ENCODE peak calls at places on chromosomes 4 and X, in nine cellular contexts. Q is GM20000, E is left lung, X is nephron progenitor cell, G is progenitor cell of endocrine pancreas, R is GM13977, C is MCF 10A, O is GM23338, W is HFF-Myc. L is an unnamed sample.

GRCh38 chr4:150986085-150986484 is 29.0 kb downstream of the LRBA start:
- DNase-seq in Q (no peak), E (no peak), X (no peak), G (no peak), R (no peak), C (no peak), O (no peak), W (no peak), L (no peak)

GRCh38 chrX:153925739-153926593 is at the start of gene ARHGAP4:
- DNase-seq in Q (peak), E (peak), X (no peak), G (no peak), R (peak), C (no peak), O (peak), W (no peak), L (no peak)

GRCh38 chr4:7067147-7067522 is 729 bp downstream of the GRPEL1 start:
- DNase-seq in Q (no peak), E (no peak), X (no peak), G (no peak), R (no peak), C (peak), O (no peak), W (no peak), L (no peak)

GRCh38 chr4:94798808-94799207 is 41.1 kb downstream of the BMPR1B start:
- DNase-seq in Q (no peak), E (no peak), X (no peak), G (no peak), R (no peak), C (peak), O (no peak), W (no peak), L (no peak)

GRCh38 chr4:150540959-150541360 is 41.0 kb upstream of the MAB21L2 start:
- DNase-seq in Q (no peak), E (no peak), X (no peak), G (no peak), R (no peak), C (no peak), O (peak), W (no peak), L (no peak)

GRCh38 chr4:168152837-168153500 is 60.6 kb downstream of the ANXA10 start:
- DNase-seq in Q (no peak), E (no peak), X (no peak), G (no peak), R (no peak), C (no peak), O (no peak), W (no peak), L (no peak)

GRCh38 chrX:111098874-111099273 is 2.9 kb downstream of the PAK3 start:
- DNase-seq in Q (peak), E (peak), X (peak), G (peak), R (peak), C (peak), O (peak), W (no peak), L (peak)

GRCh38 chr4:15198070-15198727 is 195.9 kb downstream of the CPEB2 start:
- DNase-seq in Q (no peak), E (no peak), X (no peak), G (no peak), R (no peak), C (no peak), O (peak), W (no peak), L (no peak)

GRCh38 chrX:2500681-2501151 is at the start of the genes DHRSX and ZBED1:
- DNase-seq in Q (peak), E (peak), X (peak), G (peak), R (peak), C (peak), O (no peak), W (no peak), L (peak)

GRCh38 chrX:82384401-82384800 is 1123.7 kb upstream of the POU3F4 start:
- DNase-seq in Q (no peak), E (no peak), X (no peak), G (no peak), R (no peak), C (peak), O (no peak), W (no peak), L (no peak)

GRCh38 chr4:66294626-66295025 is 624.3 kb upstream of the EPHA5 start:
- DNase-seq in Q (no peak), E (no peak), X (no peak), G (no peak), R (no peak), C (no peak), O (no peak), W (no peak), L (no peak)

GRCh38 chrX:153981771-153982533 is 9.4 kb downstream of the TMEM187 start:
- DNase-seq in Q (no peak), E (peak), X (no peak), G (no peak), R (peak), C (no peak), O (no peak), W (no peak), L (no peak)

GRCh38 chr4:1413221-1413663 is 7.0 kb upstream of the NKX1-1 start:
- DNase-seq in Q (peak), E (no peak), X (no peak), G (no peak), R (no peak), C (no peak), O (no peak), W (no peak), L (no peak)

GRCh38 chr4:25439913-25440477 is 62.9 kb downstream of the ANAPC4 start:
- DNase-seq in Q (peak), E (no peak), X (peak), G (peak), R (peak), C (peak), O (peak), W (peak), L (peak)

GRCh38 chr4:81914623-81915022 is 442.9 kb upstream of the RASGEF1B start:
- DNase-seq in Q (no peak), E (no peak), X (no peak), G (no peak), R (no peak), C (no peak), O (no peak), W (no peak), L (no peak)

GRCh38 chr4:4860381-4860802 is 927 bp downstream of the MSX1 start:
- DNase-seq in Q (peak), E (no peak), X (no peak), G (no peak), R (peak), C (peak), O (no peak), W (no peak), L (no peak)

GRCh38 chr4:4666187-4666586 is 124.3 kb upstream of the STX18 start:
- DNase-seq in Q (no peak), E (no peak), X (no peak), G (no peak), R (no peak), C (no peak), O (peak), W (no peak), L (no peak)

GRCh38 chrX:10986616-10987015 is 124.5 kb upstream of the HCCS start:
- DNase-seq in Q (no peak), E (no peak), X (no peak), G (no peak), R (no peak), C (no peak), O (no peak), W (no peak), L (no peak)

GRCh38 chrX:63417649-63418048 is 66.5 kb upstream of the SPIN4 start:
- DNase-seq in Q (no peak), E (no peak), X (no peak), G (no peak), R (no peak), C (no peak), O (no peak), W (no peak), L (no peak)

GRCh38 chrX:132181364-132181763 is 37.9 kb downstream of the RAP2C start:
- DNase-seq in Q (no peak), E (no peak), X (no peak), G (no peak), R (no peak), C (peak), O (no peak), W (no peak), L (no peak)

GRCh38 chr4:189048119-189048518 is 892.6 kb upstream of the FRG1 start:
- DNase-seq in Q (no peak), E (no peak), X (no peak), G (no peak), R (no peak), C (no peak), O (no peak), W (no peak), L (no peak)

GRCh38 chr4:61938250-61938846 is 738.2 kb downstream of the ADGRL3 start:
- DNase-seq in Q (no peak), E (no peak), X (no peak), G (no peak), R (no peak), C (no peak), O (peak), W (no peak), L (no peak)

GRCh38 chrX:132258509-132258908 is 39.3 kb upstream of the RAP2C start:
- DNase-seq in Q (no peak), E (no peak), X (no peak), G (no peak), R (no peak), C (no peak), O (no peak), W (no peak), L (no peak)

GRCh38 chr4:155705664-155706063 is 39.0 kb downstream of the GUCY1A1 start:
- DNase-seq in Q (no peak), E (no peak), X (peak), G (no peak), R (no peak), C (no peak), O (peak), W (no peak), L (no peak)

GRCh38 chrX:148298737-148299136 is 201.7 kb upstream of the AFF2 start:
- DNase-seq in Q (no peak), E (no peak), X (no peak), G (no peak), R (no peak), C (peak), O (no peak), W (no peak), L (no peak)

GRCh38 chr4:183347586-183347985 is 25.4 kb upstream of the CLDN24 start:
- DNase-seq in Q (no peak), E (no peak), X (no peak), G (no peak), R (no peak), C (no peak), O (no peak), W (no peak), L (no peak)

GRCh38 chr4:156732634-156733033 is 239.0 kb downstream of the PDGFC start:
- DNase-seq in Q (no peak), E (no peak), X (no peak), G (no peak), R (no peak), C (no peak), O (no peak), W (no peak), L (no peak)

GRCh38 chrX:74119016-74119910 is 184.7 kb upstream of the ZCCHC13 start:
- DNase-seq in Q (no peak), E (no peak), X (no peak), G (no peak), R (no peak), C (peak), O (no peak), W (peak), L (no peak)

GRCh38 chrX:270848-271367 is 10.3 kb upstream of the PLCXD1 start:
- DNase-seq in Q (no peak), E (peak), X (no peak), G (no peak), R (no peak), C (no peak), O (peak), W (no peak), L (no peak)

GRCh38 chr4:1367230-1367935 is 20.4 kb downstream of the UVSSA start:
- DNase-seq in Q (no peak), E (peak), X (no peak), G (no peak), R (no peak), C (no peak), O (no peak), W (no peak), L (no peak)

GRCh38 chrX:74534569-74535038 is 79.8 kb downstream of the RLIM start:
- DNase-seq in Q (peak), E (no peak), X (no peak), G (no peak), R (peak), C (peak), O (no peak), W (no peak), L (no peak)

GRCh38 chr4:79408063-79408462 is at the start of gene GK2:
- DNase-seq in Q (no peak), E (peak), X (no peak), G (no peak), R (no peak), C (no peak), O (no peak), W (no peak), L (no peak)

GRCh38 chr4:10223782-10224181 is 107.2 kb upstream of the WDR1 start:
- DNase-seq in Q (no peak), E (no peak), X (no peak), G (no peak), R (no peak), C (no peak), O (no peak), W (no peak), L (no peak)

GRCh38 chr4:118981171-118981838 is 92.7 kb downstream of the SYNPO2 start:
- DNase-seq in Q (no peak), E (no peak), X (no peak), G (no peak), R (no peak), C (no peak), O (peak), W (no peak), L (no peak)

GRCh38 chrX:153816821-153817220 is 13.5 kb downstream of the PDZD4 start:
- DNase-seq in Q (no peak), E (peak), X (no peak), G (no peak), R (no peak), C (no peak), O (no peak), W (no peak), L (no peak)

GRCh38 chr4:53854991-53855885 is 209.2 kb downstream of the CHIC2 start:
- DNase-seq in Q (no peak), E (no peak), X (no peak), G (no peak), R (no peak), C (peak), O (no peak), W (no peak), L (no peak)

GRCh38 chr4:145531193-145531592 is 49.5 kb downstream of the SMAD1 start:
- DNase-seq in Q (no peak), E (no peak), X (no peak), G (no peak), R (no peak), C (no peak), O (no peak), W (no peak), L (no peak)

GRCh38 chr4:83413676-83414075 is 41.9 kb downstream of the HELQ start:
- DNase-seq in Q (no peak), E (no peak), X (no peak), G (no peak), R (no peak), C (no peak), O (no peak), W (no peak), L (no peak)

GRCh38 chrX:15883540-15883863 is 28.9 kb upstream of the AP1S2 start:
- DNase-seq in Q (no peak), E (no peak), X (no peak), G (no peak), R (no peak), C (no peak), O (no peak), W (no peak), L (no peak)
- TF ChIP-seq CTCF in Q (no peak), E (no peak), X (no peak), G (no peak), R (no peak), C (no peak), O (no peak), W (no peak), L (no peak)

DNA sequence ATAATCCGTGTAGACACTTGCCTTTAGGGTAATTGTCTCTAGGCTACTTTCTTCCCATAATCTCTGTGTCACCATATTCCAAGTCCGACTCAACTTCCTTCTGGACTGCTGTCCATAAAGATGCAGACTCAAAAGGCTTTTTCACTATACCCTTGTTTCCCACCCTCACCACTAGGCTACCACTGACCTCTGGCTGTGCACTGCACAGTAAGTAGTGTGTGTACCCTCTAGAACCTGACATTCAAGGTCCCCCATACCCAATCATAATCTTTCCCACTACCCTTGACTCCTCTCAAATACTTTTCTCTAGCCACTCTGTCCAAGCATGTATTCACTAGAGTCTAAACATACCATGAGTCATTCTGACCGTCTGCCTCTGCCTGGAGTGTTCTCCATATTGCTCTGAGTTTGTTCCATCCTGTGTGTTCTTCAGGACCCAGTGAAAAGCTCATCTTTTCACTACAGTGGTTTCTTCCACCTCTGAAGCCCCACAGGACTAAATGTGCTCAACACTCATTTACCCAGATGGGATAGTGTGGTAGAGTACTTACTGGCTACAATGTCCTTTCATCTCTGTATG is 17.3 kb downstream of the JADE3 start:
- DNase-seq in Q (no peak), E (no peak), X (no peak), G (no peak), R (no peak), C (peak), O (no peak), W (no peak), L (no peak)
- TF ChIP-seq CTCF in Q (no peak), E (no peak), X (no peak), G (no peak), R (no peak), C (no peak), O (no peak), W (no peak), L (no peak)

DNA sequence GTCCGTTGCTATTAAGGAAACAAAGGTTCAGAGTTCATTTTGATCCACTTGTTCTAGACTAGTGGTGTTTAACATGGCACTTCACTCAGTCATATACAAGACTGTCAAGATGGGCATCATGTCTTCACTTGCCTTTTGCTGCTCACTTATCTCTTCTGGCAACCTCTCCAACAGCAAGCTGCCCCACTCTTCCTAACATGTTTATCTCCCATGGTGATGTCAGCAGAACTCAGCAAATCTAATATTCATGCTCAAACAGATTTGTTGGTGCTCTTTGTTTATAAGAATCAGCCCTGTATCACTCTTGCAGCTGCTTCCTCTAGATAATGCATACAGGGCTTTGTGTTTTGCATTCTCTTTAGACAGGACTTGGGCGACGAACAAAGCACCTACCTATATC is 236.2 kb upstream of the HAND2 start:
- DNase-seq in Q (no peak), E (no peak), X (no peak), G (no peak), R (no peak), C (no peak), O (no peak), W (no peak), L (no peak)
- TF ChIP-seq CTCF in Q (no peak), E (no peak), X (no peak), G (no peak), R (no peak), C (no peak), O (no peak), W (no peak), L (no peak)

GRCh38 chrX:45956222-45956867 is 588.9 kb downstream of the ZNF674 start:
- DNase-seq in Q (no peak), E (no peak), X (no peak), G (no peak), R (no peak), C (no peak), O (no peak), W (no peak), L (no peak)

GRCh38 chrX:45954026-45954425 is 591.2 kb downstream of the ZNF674 start:
- DNase-seq in Q (no peak), E (no peak), X (no peak), G (no peak), R (no peak), C (no peak), O (no peak), W (no peak), L (no peak)

DNA sequence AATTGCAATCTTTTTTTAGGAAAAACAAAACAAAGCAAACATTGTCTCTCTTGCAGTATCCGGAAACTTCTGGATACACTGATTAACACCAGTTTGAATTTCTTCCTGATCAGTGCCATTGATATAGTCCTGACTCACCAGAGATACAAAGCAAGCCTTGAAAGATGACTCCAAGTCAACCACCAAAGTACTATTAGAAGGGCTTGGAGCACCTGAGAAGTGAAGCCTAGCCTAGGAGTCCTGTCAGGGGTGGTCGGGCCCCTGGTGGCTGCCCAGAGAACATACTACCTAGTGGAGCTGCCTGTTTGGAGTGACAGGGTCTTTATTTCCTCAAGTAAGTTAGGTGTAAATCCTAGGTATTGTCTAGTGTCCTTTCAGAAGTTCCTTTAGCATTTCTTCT is 593.2 kb downstream of the ZNF674 start:
- DNase-seq in Q (no peak), E (no peak), X (no peak), G (no peak), R (no peak), C (no peak), O (peak), W (no peak), L (no peak)
- TF ChIP-seq CTCF in Q (no peak), E (no peak), X (no peak), G (no peak), R (no peak), C (no peak), O (peak), W (no peak), L (no peak)

GRCh38 chr4:40388248-40388647 is 53.1 kb downstream of the CHRNA9 start:
- DNase-seq in Q (no peak), E (no peak), X (peak), G (no peak), R (no peak), C (no peak), O (peak), W (no peak), L (no peak)
- TF ChIP-seq CTCF in Q (no peak), E (no peak), X (no peak), G (no peak), R (no peak), C (no peak), O (no peak), W (no peak), L (no peak)

L was measured in endothelial cell.